ENCODE peak calls at places on chromosomes 3 and 15, in five cellular contexts. H is activated CD8-positive, alpha-beta memory T cell treated with anti-CD3 and anti-CD28 coated beads for 48 hours; V is WERI-Rb-1; M is HT1080; L is anterior cingulate cortex. R is an unnamed sample.
A peak's percentile ranks its signal among the peaks of the same experiment; 100 is the strongest.

GRCh38 chr15:85164841-85165466 is 183.3 kb downstream of the PDE8A start:
- DNase-seq in H (no peak), V (no peak), M (no peak), L (no peak), R (no peak)

GRCh38 chr15:85558747-85559327 is 178.4 kb downstream of the AKAP13 start:
- DNase-seq in H (no peak), V (no peak), M (no peak), L (no peak), R (no peak)

GRCh38 chr3:127588675-127589577 is 1.6 kb downstream of the TPRA1 start:
- DNase-seq in H (no peak), V (no peak), M (peak; percentile 69), L (no peak), R (no peak)

GRCh38 chr3:188067932-188068331 is 86.0 kb upstream of the LPP start:
- DNase-seq in H (no peak), V (no peak), M (peak; percentile 96), L (no peak), R (no peak)

GRCh38 chr3:46972396-46972795 is 4.1 kb downstream of the CCDC12 start:
- DNase-seq in H (no peak), V (no peak), M (no peak), L (no peak), R (no peak)

GRCh38 chr3:149764302-149764701 is 12.0 kb upstream of the COMMD2 start:
- DNase-seq in H (no peak), V (no peak), M (no peak), L (no peak), R (no peak)

GRCh38 chr15:72482275-72482674 is 8.1 kb downstream of the ARIH1 start:
- DNase-seq in H (no peak), V (no peak), M (no peak), L (no peak), R (no peak)

GRCh38 chr15:25176991-25177954 is 222.5 kb downstream of the SNRPN start:
- DNase-seq in H (no peak), V (peak; percentile 1), M (no peak), L (no peak), R (peak; percentile 0)

GRCh38 chr15:65532738-65533051 is 2.4 kb downstream of the HACD3 start:
- DNase-seq in H (no peak), V (no peak), M (no peak), L (no peak), R (no peak)

GRCh38 chr15:95024388-95024787 is 793.0 kb downstream of the MCTP2 start:
- DNase-seq in H (no peak), V (no peak), M (no peak), L (no peak), R (no peak)

GRCh38 chr15:80059786-80060489 is 462 bp downstream of the ZFAND6 start:
- DNase-seq in H (peak; percentile 19), V (peak; percentile 53), M (peak; percentile 54), L (peak; percentile 48), R (no peak)

GRCh38 chr15:61101543-61101942 is 127.6 kb downstream of the RORA start:
- DNase-seq in H (no peak), V (no peak), M (no peak), L (no peak), R (no peak)

GRCh38 chr15:89863918-89864317 is 29.9 kb downstream of the AP3S2 start:
- DNase-seq in H (no peak), V (no peak), M (no peak), L (no peak), R (no peak)

GRCh38 chr15:60442763-60443162 is 36.2 kb downstream of the ICE2 start:
- DNase-seq in H (no peak), V (no peak), M (peak; percentile 54), L (no peak), R (no peak)

GRCh38 chr3:60579734-60580133 is 671.5 kb downstream of the FHIT start:
- DNase-seq in H (no peak), V (no peak), M (peak; percentile 88), L (no peak), R (no peak)

GRCh38 chr15:80590772-80591355 is 104.2 kb upstream of the ABHD17C start:
- DNase-seq in H (no peak), V (no peak), M (no peak), L (no peak), R (no peak)

GRCh38 chr3:72232777-72233176 is 447.8 kb upstream of the PROK2 start:
- DNase-seq in H (no peak), V (no peak), M (no peak), L (no peak), R (no peak)

GRCh38 chr3:64505419-64505818 is 182.4 kb downstream of the ADAMTS9 start:
- DNase-seq in H (no peak), V (no peak), M (no peak), L (no peak), R (no peak)

GRCh38 chr3:36969540-36970432 is 23.1 kb downstream of the EPM2AIP1 start:
- DNase-seq in H (peak; percentile 27), V (peak; percentile 42), M (peak; percentile 81), L (peak; percentile 14), R (peak; percentile 14)

R was measured in stimulated activated effector memory CD8-positive, alpha-beta T cell treated with anti-CD3 and anti-CD28 coated beads, Interleukin-12 subunit alpha, Interleukin-12 subunit beta, amount 100 ng/mL, for 72 hours.